ENCODE peak calls at places on chromosome 7, in five cellular contexts. X is CD8-positive, alpha-beta memory T cell; H is neural progenitor cell; E is small intestine; N is vagina. U is an unnamed sample. For H3K4me1, the result is how much of the 10 kb centered on the place peaks cover.

GRCh38 chr7:1758417-1758858 is 88.4 kb downstream of the ELFN1 start:
- DNase-seq in X (no peak), H (peak), E (peak), N (no peak), U (no peak)

GRCh38 chr7:12770227-12770975 is 83.0 kb downstream of the ARL4A start:
- DNase-seq in X (no peak), H (no peak), E (no peak), N (no peak), U (no peak)

GRCh38 chr7:123748171-123748733 is 551 bp downstream of the WASL start:
- DNase-seq in X (peak), H (peak), E (peak), N (no peak), U (no peak)

GRCh38 chr7:42831051-42831952 is 80.6 kb downstream of the C7orf25 start:
- DNase-seq in X (no peak), H (peak), E (peak), N (no peak), U (no peak)

GRCh38 chr7:84339306-84339705 is 144.7 kb upstream of the SEMA3A start:
- DNase-seq in X (no peak), H (no peak), E (no peak), N (no peak), U (no peak)

GRCh38 chr7:47709451-47709850 is 127.5 kb upstream of the TNS3 start:
- DNase-seq in X (no peak), H (no peak), E (no peak), N (no peak), U (no peak)

GRCh38 chr7:130446285-130446684 is 5.5 kb upstream of the CEP41 start:
- DNase-seq in X (no peak), H (no peak), E (no peak), N (no peak), U (no peak)

GRCh38 chr7:76315372-76315771 is 12.9 kb downstream of the HSPB1 start:
- DNase-seq in X (no peak), H (no peak), E (no peak), N (no peak), U (no peak)

GRCh38 chr7:33781167-33781566 is 124.2 kb upstream of the BMPER start:
- DNase-seq in X (no peak), H (no peak), E (no peak), N (no peak), U (no peak)

GRCh38 chr7:7114575-7115291 is 67.6 kb upstream of the C1GALT1 start:
- DNase-seq in X (no peak), H (no peak), E (peak), N (no peak), U (no peak)

GRCh38 chr7:56447864-56448693 is 331.9 kb upstream of the NUPR2 start:
- DNase-seq in X (no peak), H (no peak), E (no peak), N (no peak), U (no peak)

GRCh38 chr7:85454904-85455303 is 268.0 kb upstream of the SEMA3D start:
- DNase-seq in X (no peak), H (no peak), E (no peak), N (no peak), U (no peak)

GRCh38 chr7:131188367-131189339 is 139.0 kb upstream of the MKLN1 start:
- DNase-seq in X (peak), H (no peak), E (peak), N (no peak), U (peak)

GRCh38 chr7:135282621-135283295 is 49.1 kb downstream of the STRA8 start:
- DNase-seq in X (no peak), H (no peak), E (peak), N (peak), U (no peak)

GRCh38 chr7:76357379-76358052 is 1.3 kb downstream of the YWHAG start:
- DNase-seq in X (no peak), H (no peak), E (peak), N (no peak), U (no peak)

GRCh38 chr7:111438369-111439289 is 123.7 kb downstream of the IMMP2L start:
- DNase-seq in X (no peak), H (peak), E (no peak), N (no peak), U (no peak)

GRCh38 chr7:134720091-134720935 is 59.1 kb upstream of the CALD1 start:
- DNase-seq in X (no peak), H (no peak), E (no peak), N (no peak), U (no peak)

DNA sequence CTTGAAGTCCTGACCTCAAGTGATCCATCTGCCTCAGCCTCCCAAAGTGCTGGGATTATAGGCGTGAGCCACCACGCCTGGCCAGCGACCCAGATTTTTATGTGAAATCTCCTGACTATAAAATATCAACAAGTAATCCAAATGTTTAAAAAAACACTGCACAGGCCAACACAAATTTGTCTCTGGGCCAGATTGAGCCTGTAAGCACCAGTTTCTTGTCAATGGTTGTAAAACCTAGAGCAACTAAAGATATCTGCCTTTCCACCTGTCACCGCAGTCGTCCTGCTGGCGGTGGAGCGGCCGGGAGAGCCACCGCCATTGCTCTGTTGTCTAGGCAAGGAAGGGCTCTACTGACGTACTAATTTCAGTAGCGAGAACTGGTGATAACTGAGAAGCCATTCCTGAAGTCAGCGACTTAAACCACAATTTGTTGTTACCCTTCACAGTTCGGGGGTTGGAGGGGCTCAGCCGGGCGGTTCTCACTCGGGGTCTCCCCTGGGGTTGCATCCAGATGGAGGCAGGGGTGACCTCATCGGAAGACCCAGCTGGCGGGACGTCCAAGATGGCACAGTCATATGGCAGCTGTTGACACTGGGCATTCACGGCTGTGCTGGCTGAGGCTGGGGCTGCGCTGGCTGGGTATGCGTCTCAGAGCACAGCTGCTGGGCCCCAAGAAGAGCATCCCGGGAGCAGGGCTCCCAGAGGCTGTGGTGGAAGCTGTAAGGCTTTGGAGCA is 55.2 kb upstream of the PDGFA start:
- DNase-seq in X (no peak), H (no peak), E (no peak), N (no peak), U (no peak)
- H3K4me3 ChIP-seq in X (no peak), H (no peak), E (no peak), N (no peak), U (no peak)

GRCh38 chr7:92750961-92751360 is 85.4 kb downstream of the CDK6 start:
- DNase-seq in X (no peak), H (no peak), E (no peak), N (no peak), U (no peak)
- H3K4me1 ChIP-seq in X (under half), H (under half), E (under half), N (under half), U (half or more)

GRCh38 chr7:137069249-137069963 is 201.0 kb downstream of the CHRM2 start:
- DNase-seq in X (no peak), H (peak), E (no peak), N (no peak), U (no peak)

GRCh38 chr7:137073571-137074325 is 205.3 kb downstream of the CHRM2 start:
- DNase-seq in X (no peak), H (no peak), E (no peak), N (no peak), U (no peak)

GRCh38 chr7:137078781-137079180 is 210.3 kb downstream of the CHRM2 start:
- DNase-seq in X (no peak), H (no peak), E (no peak), N (no peak), U (no peak)

DNA sequence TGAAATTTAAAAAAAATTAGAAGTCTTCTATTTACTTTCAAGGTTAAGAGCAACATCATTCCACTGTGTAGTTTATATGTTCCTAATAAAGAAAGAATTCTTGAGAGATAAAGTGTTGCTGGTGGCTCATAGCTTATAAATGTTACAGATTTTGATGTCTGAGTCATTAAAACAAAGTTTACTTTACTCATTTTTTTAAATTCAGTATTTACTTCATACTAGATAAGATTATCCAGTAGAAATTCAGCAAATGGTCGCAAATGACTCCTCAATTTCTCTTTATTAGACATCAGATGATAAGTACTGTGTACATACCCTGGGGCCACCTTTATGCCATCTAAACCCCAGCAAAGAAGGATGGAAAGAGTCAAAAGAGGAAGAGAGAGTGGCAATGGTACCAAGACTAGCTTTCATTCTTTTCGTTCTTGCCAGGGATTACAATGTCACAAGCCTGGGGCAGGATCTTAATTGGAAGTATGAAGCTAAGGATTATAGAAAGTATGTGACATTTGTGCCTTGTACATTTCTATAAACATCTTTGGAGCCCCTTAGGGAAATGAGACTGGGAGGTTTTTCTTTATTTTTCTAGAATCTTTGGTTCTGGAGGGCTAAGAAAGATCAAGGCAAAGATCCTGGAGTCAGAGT is 206.1 kb downstream of the CHRM2 start:
- DNase-seq in X (no peak), H (no peak), E (no peak), N (no peak), U (no peak)
- H3K4me3 ChIP-seq in X (no peak), H (no peak), E (no peak), N (no peak), U (no peak)

GRCh38 chr7:151723321-151723720 is 153.6 kb downstream of the PRKAG2 start:
- DNase-seq in X (no peak), H (no peak), E (no peak), N (no peak), U (no peak)

GRCh38 chr7:151725844-151726770 is 150.8 kb downstream of the PRKAG2 start:
- DNase-seq in X (no peak), H (no peak), E (no peak), N (no peak), U (no peak)

GRCh38 chr7:151722533-151722932 is 154.4 kb downstream of the PRKAG2 start:
- DNase-seq in X (no peak), H (no peak), E (no peak), N (no peak), U (no peak)

GRCh38 chr7:151724920-151725584 is 151.9 kb downstream of the PRKAG2 start:
- DNase-seq in X (no peak), H (no peak), E (no peak), N (no peak), U (no peak)

DNA sequence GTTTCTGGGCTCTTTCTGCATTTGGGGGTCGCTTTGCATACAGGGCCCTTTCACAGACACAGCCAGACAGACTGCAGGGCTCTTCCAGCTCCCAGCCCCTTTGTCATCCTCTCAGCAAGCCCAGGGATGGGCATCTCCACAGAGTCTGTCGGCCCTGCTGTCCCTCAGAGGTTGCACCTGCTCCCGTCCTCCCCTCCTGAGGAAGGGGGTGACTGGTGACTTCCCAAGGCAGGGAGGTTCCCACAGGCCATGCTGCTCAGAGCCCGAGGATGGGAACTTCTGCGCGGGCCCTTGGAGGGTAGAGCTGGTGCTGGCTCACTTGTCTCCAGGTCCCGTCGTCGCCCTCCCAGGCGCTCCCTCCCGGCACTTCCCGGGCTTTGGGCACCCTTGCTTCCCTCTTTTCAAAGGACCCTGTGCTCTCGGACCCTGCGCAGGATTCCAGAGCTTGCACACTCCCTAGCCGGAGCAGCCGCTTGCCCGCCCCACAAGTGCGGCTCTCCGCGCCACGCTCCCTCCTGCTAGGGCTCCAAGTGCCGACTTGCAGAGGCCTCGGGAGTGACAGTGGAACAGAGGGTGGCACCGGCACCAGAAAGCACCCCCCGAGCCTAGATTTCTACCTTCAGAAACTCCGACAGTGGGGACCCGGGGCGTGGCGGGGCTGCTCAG is 152.5 kb downstream of the PRKAG2 start:
- DNase-seq in X (no peak), H (no peak), E (no peak), N (no peak), U (no peak)
- H3K4me1 ChIP-seq in X (under half), H (under half), E (under half), N (under half), U (under half)

U was measured in Panc1.